ENCODE peak calls at places on chromosome 13, in eight cellular contexts. One of them, this sample, is unnamed.
A peak's percentile ranks its signal among the peaks of the same experiment; 100 is the strongest.

GRCh38 chr13:36673838-36674326 is at the start of gene SERTM1:
- DNase-seq in activated T-cell treated with anti-CD3 and anti-CD28 coated beads, Interleukin-2, amount 50 U/mL, for 1 hour: no peak
- DNase-seq in COR-L47: peak; percentile 56
- DNase-seq in T-cell: no peak
- DNase-seq in T-helper 2 cell: no peak
- DNase-seq in left cardiac atrium: peak; percentile 25
- DNase-seq in astrocyte of the spinal cord: peak; percentile 38
- DNase-seq in stimulated activated CD4-positive, alpha-beta T cell treated with anti-CD3 and anti-CD28 coated beads, Interleukin-1b, Interleukin-23, amount 100 ng/mL, for 24 hours: no peak
- DNase-seq in this sample: peak; percentile 37

GRCh38 chr13:101915333-101915732 is 462.9 kb downstream of the ITGBL1 start:
- DNase-seq in activated T-cell treated with anti-CD3 and anti-CD28 coated beads, Interleukin-2, amount 50 U/mL, for 1 hour: no peak
- DNase-seq in COR-L47: peak; percentile 86
- DNase-seq in T-cell: no peak
- DNase-seq in T-helper 2 cell: no peak
- DNase-seq in left cardiac atrium: no peak
- DNase-seq in astrocyte of the spinal cord: no peak
- DNase-seq in stimulated activated CD4-positive, alpha-beta T cell treated with anti-CD3 and anti-CD28 coated beads, Interleukin-1b, Interleukin-23, amount 100 ng/mL, for 24 hours: no peak
- DNase-seq in this sample: no peak

GRCh38 chr13:36131215-36131930 is at the start of gene DCLK1:
- DNase-seq in activated T-cell treated with anti-CD3 and anti-CD28 coated beads, Interleukin-2, amount 50 U/mL, for 1 hour: no peak
- DNase-seq in COR-L47: peak; percentile 69
- DNase-seq in T-cell: no peak
- DNase-seq in T-helper 2 cell: no peak
- DNase-seq in left cardiac atrium: peak; percentile 77
- DNase-seq in astrocyte of the spinal cord: peak; percentile 66
- DNase-seq in stimulated activated CD4-positive, alpha-beta T cell treated with anti-CD3 and anti-CD28 coated beads, Interleukin-1b, Interleukin-23, amount 100 ng/mL, for 24 hours: no peak
- DNase-seq in this sample: no peak

GRCh38 chr13:92384410-92384809 is 842.2 kb upstream of the GPC6 start:
- DNase-seq in activated T-cell treated with anti-CD3 and anti-CD28 coated beads, Interleukin-2, amount 50 U/mL, for 1 hour: no peak
- DNase-seq in COR-L47: no peak
- DNase-seq in T-cell: no peak
- DNase-seq in T-helper 2 cell: no peak
- DNase-seq in left cardiac atrium: no peak
- DNase-seq in astrocyte of the spinal cord: no peak
- DNase-seq in stimulated activated CD4-positive, alpha-beta T cell treated with anti-CD3 and anti-CD28 coated beads, Interleukin-1b, Interleukin-23, amount 100 ng/mL, for 24 hours: no peak
- DNase-seq in this sample: no peak

GRCh38 chr13:24827799-24828198 is 63.8 kb downstream of the RNF17 start:
- DNase-seq in activated T-cell treated with anti-CD3 and anti-CD28 coated beads, Interleukin-2, amount 50 U/mL, for 1 hour: no peak
- DNase-seq in COR-L47: no peak
- DNase-seq in T-cell: no peak
- DNase-seq in T-helper 2 cell: no peak
- DNase-seq in left cardiac atrium: no peak
- DNase-seq in astrocyte of the spinal cord: no peak
- DNase-seq in stimulated activated CD4-positive, alpha-beta T cell treated with anti-CD3 and anti-CD28 coated beads, Interleukin-1b, Interleukin-23, amount 100 ng/mL, for 24 hours: no peak
- DNase-seq in this sample: no peak

GRCh38 chr13:105510363-105510762 is 1025.1 kb downstream of the EFNB2 start:
- DNase-seq in activated T-cell treated with anti-CD3 and anti-CD28 coated beads, Interleukin-2, amount 50 U/mL, for 1 hour: no peak
- DNase-seq in COR-L47: no peak
- DNase-seq in T-cell: no peak
- DNase-seq in T-helper 2 cell: no peak
- DNase-seq in left cardiac atrium: no peak
- DNase-seq in astrocyte of the spinal cord: no peak
- DNase-seq in stimulated activated CD4-positive, alpha-beta T cell treated with anti-CD3 and anti-CD28 coated beads, Interleukin-1b, Interleukin-23, amount 100 ng/mL, for 24 hours: no peak
- DNase-seq in this sample: no peak

GRCh38 chr13:20939662-20940061 is 37.1 kb upstream of the XPO4 start:
- DNase-seq in activated T-cell treated with anti-CD3 and anti-CD28 coated beads, Interleukin-2, amount 50 U/mL, for 1 hour: no peak
- DNase-seq in COR-L47: no peak
- DNase-seq in T-cell: no peak
- DNase-seq in T-helper 2 cell: no peak
- DNase-seq in left cardiac atrium: peak; percentile 31
- DNase-seq in astrocyte of the spinal cord: no peak
- DNase-seq in stimulated activated CD4-positive, alpha-beta T cell treated with anti-CD3 and anti-CD28 coated beads, Interleukin-1b, Interleukin-23, amount 100 ng/mL, for 24 hours: no peak
- DNase-seq in this sample: no peak

GRCh38 chr13:95146486-95146885 is 154.8 kb downstream of the ABCC4 start:
- DNase-seq in activated T-cell treated with anti-CD3 and anti-CD28 coated beads, Interleukin-2, amount 50 U/mL, for 1 hour: no peak
- DNase-seq in COR-L47: no peak
- DNase-seq in T-cell: no peak
- DNase-seq in T-helper 2 cell: no peak
- DNase-seq in left cardiac atrium: no peak
- DNase-seq in astrocyte of the spinal cord: no peak
- DNase-seq in stimulated activated CD4-positive, alpha-beta T cell treated with anti-CD3 and anti-CD28 coated beads, Interleukin-1b, Interleukin-23, amount 100 ng/mL, for 24 hours: no peak
- DNase-seq in this sample: no peak

GRCh38 chr13:46168341-46168740 is 13.6 kb downstream of the LCP1 start:
- DNase-seq in activated T-cell treated with anti-CD3 and anti-CD28 coated beads, Interleukin-2, amount 50 U/mL, for 1 hour: peak; percentile 44
- DNase-seq in COR-L47: no peak
- DNase-seq in T-cell: peak; percentile 31
- DNase-seq in T-helper 2 cell: peak; percentile 21
- DNase-seq in left cardiac atrium: peak; percentile 12
- DNase-seq in astrocyte of the spinal cord: no peak
- DNase-seq in stimulated activated CD4-positive, alpha-beta T cell treated with anti-CD3 and anti-CD28 coated beads, Interleukin-1b, Interleukin-23, amount 100 ng/mL, for 24 hours: peak; percentile 53
- DNase-seq in this sample: no peak

GRCh38 chr13:113846639-113847318 is 17.1 kb downstream of the GAS6 start:
- DNase-seq in activated T-cell treated with anti-CD3 and anti-CD28 coated beads, Interleukin-2, amount 50 U/mL, for 1 hour: no peak
- DNase-seq in COR-L47: no peak
- DNase-seq in T-cell: peak; percentile 14
- DNase-seq in T-helper 2 cell: no peak
- DNase-seq in left cardiac atrium: peak; percentile 19
- DNase-seq in astrocyte of the spinal cord: no peak
- DNase-seq in stimulated activated CD4-positive, alpha-beta T cell treated with anti-CD3 and anti-CD28 coated beads, Interleukin-1b, Interleukin-23, amount 100 ng/mL, for 24 hours: no peak
- DNase-seq in this sample: no peak

GRCh38 chr13:111184685-111185401 is 69.7 kb downstream of the ARHGEF7 start:
- DNase-seq in activated T-cell treated with anti-CD3 and anti-CD28 coated beads, Interleukin-2, amount 50 U/mL, for 1 hour: peak; percentile 47
- DNase-seq in COR-L47: no peak
- DNase-seq in T-cell: peak; percentile 60
- DNase-seq in T-helper 2 cell: no peak
- DNase-seq in left cardiac atrium: no peak
- DNase-seq in astrocyte of the spinal cord: no peak
- DNase-seq in stimulated activated CD4-positive, alpha-beta T cell treated with anti-CD3 and anti-CD28 coated beads, Interleukin-1b, Interleukin-23, amount 100 ng/mL, for 24 hours: no peak
- DNase-seq in this sample: no peak

GRCh38 chr13:44052843-44053607 is 173.3 kb downstream of the LACC1 start:
- DNase-seq in activated T-cell treated with anti-CD3 and anti-CD28 coated beads, Interleukin-2, amount 50 U/mL, for 1 hour: no peak
- DNase-seq in COR-L47: no peak
- DNase-seq in T-cell: no peak
- DNase-seq in T-helper 2 cell: no peak
- DNase-seq in left cardiac atrium: no peak
- DNase-seq in astrocyte of the spinal cord: peak; percentile 38
- DNase-seq in stimulated activated CD4-positive, alpha-beta T cell treated with anti-CD3 and anti-CD28 coated beads, Interleukin-1b, Interleukin-23, amount 100 ng/mL, for 24 hours: no peak
- DNase-seq in this sample: no peak

GRCh38 chr13:40667622-40667978 is 1.2 kb upstream of the FOXO1 start:
- DNase-seq in activated T-cell treated with anti-CD3 and anti-CD28 coated beads, Interleukin-2, amount 50 U/mL, for 1 hour: no peak
- DNase-seq in COR-L47: no peak
- DNase-seq in T-cell: no peak
- DNase-seq in T-helper 2 cell: no peak
- DNase-seq in left cardiac atrium: peak; percentile 39
- DNase-seq in astrocyte of the spinal cord: no peak
- DNase-seq in stimulated activated CD4-positive, alpha-beta T cell treated with anti-CD3 and anti-CD28 coated beads, Interleukin-1b, Interleukin-23, amount 100 ng/mL, for 24 hours: no peak
- DNase-seq in this sample: no peak

GRCh38 chr13:107138987-107139386 is 571.0 kb upstream of the ARGLU1 start:
- DNase-seq in activated T-cell treated with anti-CD3 and anti-CD28 coated beads, Interleukin-2, amount 50 U/mL, for 1 hour: no peak
- DNase-seq in COR-L47: no peak
- DNase-seq in T-cell: no peak
- DNase-seq in T-helper 2 cell: no peak
- DNase-seq in left cardiac atrium: no peak
- DNase-seq in astrocyte of the spinal cord: no peak
- DNase-seq in stimulated activated CD4-positive, alpha-beta T cell treated with anti-CD3 and anti-CD28 coated beads, Interleukin-1b, Interleukin-23, amount 100 ng/mL, for 24 hours: no peak
- DNase-seq in this sample: no peak

GRCh38 chr13:32622827-32623226 is 36.6 kb downstream of the PDS5B start:
- DNase-seq in activated T-cell treated with anti-CD3 and anti-CD28 coated beads, Interleukin-2, amount 50 U/mL, for 1 hour: no peak
- DNase-seq in COR-L47: no peak
- DNase-seq in T-cell: no peak
- DNase-seq in T-helper 2 cell: no peak
- DNase-seq in left cardiac atrium: no peak
- DNase-seq in astrocyte of the spinal cord: no peak
- DNase-seq in stimulated activated CD4-positive, alpha-beta T cell treated with anti-CD3 and anti-CD28 coated beads, Interleukin-1b, Interleukin-23, amount 100 ng/mL, for 24 hours: no peak
- DNase-seq in this sample: no peak

GRCh38 chr13:46679369-46680180 is 117.4 kb downstream of the ESD start:
- DNase-seq in activated T-cell treated with anti-CD3 and anti-CD28 coated beads, Interleukin-2, amount 50 U/mL, for 1 hour: peak; percentile 25
- DNase-seq in COR-L47: peak; percentile 38
- DNase-seq in T-cell: peak; percentile 65
- DNase-seq in T-helper 2 cell: no peak
- DNase-seq in left cardiac atrium: no peak
- DNase-seq in astrocyte of the spinal cord: peak; percentile 58
- DNase-seq in stimulated activated CD4-positive, alpha-beta T cell treated with anti-CD3 and anti-CD28 coated beads, Interleukin-1b, Interleukin-23, amount 100 ng/mL, for 24 hours: no peak
- DNase-seq in this sample: no peak

GRCh38 chr13:49066856-49067255 is 91.1 kb downstream of the FNDC3A start:
- DNase-seq in activated T-cell treated with anti-CD3 and anti-CD28 coated beads, Interleukin-2, amount 50 U/mL, for 1 hour: no peak
- DNase-seq in COR-L47: no peak
- DNase-seq in T-cell: no peak
- DNase-seq in T-helper 2 cell: no peak
- DNase-seq in left cardiac atrium: no peak
- DNase-seq in astrocyte of the spinal cord: no peak
- DNase-seq in stimulated activated CD4-positive, alpha-beta T cell treated with anti-CD3 and anti-CD28 coated beads, Interleukin-1b, Interleukin-23, amount 100 ng/mL, for 24 hours: no peak
- DNase-seq in this sample: no peak

GRCh38 chr13:98405690-98406344 is 171.1 kb downstream of the STK24 start:
- DNase-seq in activated T-cell treated with anti-CD3 and anti-CD28 coated beads, Interleukin-2, amount 50 U/mL, for 1 hour: no peak
- DNase-seq in COR-L47: peak; percentile 80
- DNase-seq in T-cell: no peak
- DNase-seq in T-helper 2 cell: no peak
- DNase-seq in left cardiac atrium: no peak
- DNase-seq in astrocyte of the spinal cord: no peak
- DNase-seq in stimulated activated CD4-positive, alpha-beta T cell treated with anti-CD3 and anti-CD28 coated beads, Interleukin-1b, Interleukin-23, amount 100 ng/mL, for 24 hours: no peak
- DNase-seq in this sample: no peak

GRCh38 chr13:38872693-38873092 is 117.9 kb downstream of the STOML3 start:
- DNase-seq in activated T-cell treated with anti-CD3 and anti-CD28 coated beads, Interleukin-2, amount 50 U/mL, for 1 hour: peak; percentile 24
- DNase-seq in COR-L47: peak; percentile 67
- DNase-seq in T-cell: peak; percentile 5
- DNase-seq in T-helper 2 cell: no peak
- DNase-seq in left cardiac atrium: peak; percentile 23
- DNase-seq in astrocyte of the spinal cord: peak; percentile 64
- DNase-seq in stimulated activated CD4-positive, alpha-beta T cell treated with anti-CD3 and anti-CD28 coated beads, Interleukin-1b, Interleukin-23, amount 100 ng/mL, for 24 hours: peak; percentile 12
- DNase-seq in this sample: peak; percentile 29

GRCh38 chr13:110250258-110250891 is 56.6 kb downstream of the COL4A1 start:
- DNase-seq in activated T-cell treated with anti-CD3 and anti-CD28 coated beads, Interleukin-2, amount 50 U/mL, for 1 hour: no peak
- DNase-seq in COR-L47: no peak
- DNase-seq in T-cell: no peak
- DNase-seq in T-helper 2 cell: no peak
- DNase-seq in left cardiac atrium: peak; percentile 75
- DNase-seq in astrocyte of the spinal cord: peak; percentile 77
- DNase-seq in stimulated activated CD4-positive, alpha-beta T cell treated with anti-CD3 and anti-CD28 coated beads, Interleukin-1b, Interleukin-23, amount 100 ng/mL, for 24 hours: no peak
- DNase-seq in this sample: no peak

GRCh38 chr13:78764665-78765064 is 105.7 kb upstream of the OBI1 start:
- DNase-seq in activated T-cell treated with anti-CD3 and anti-CD28 coated beads, Interleukin-2, amount 50 U/mL, for 1 hour: no peak
- DNase-seq in COR-L47: no peak
- DNase-seq in T-cell: no peak
- DNase-seq in T-helper 2 cell: no peak
- DNase-seq in left cardiac atrium: no peak
- DNase-seq in astrocyte of the spinal cord: no peak
- DNase-seq in stimulated activated CD4-positive, alpha-beta T cell treated with anti-CD3 and anti-CD28 coated beads, Interleukin-1b, Interleukin-23, amount 100 ng/mL, for 24 hours: no peak
- DNase-seq in this sample: no peak

GRCh38 chr13:51230473-51231105 is 8.4 kb downstream of the FAM124A start:
- DNase-seq in activated T-cell treated with anti-CD3 and anti-CD28 coated beads, Interleukin-2, amount 50 U/mL, for 1 hour: no peak
- DNase-seq in COR-L47: no peak
- DNase-seq in T-cell: no peak
- DNase-seq in T-helper 2 cell: no peak
- DNase-seq in left cardiac atrium: peak; percentile 78
- DNase-seq in astrocyte of the spinal cord: peak; percentile 51
- DNase-seq in stimulated activated CD4-positive, alpha-beta T cell treated with anti-CD3 and anti-CD28 coated beads, Interleukin-1b, Interleukin-23, amount 100 ng/mL, for 24 hours: no peak
- DNase-seq in this sample: no peak

GRCh38 chr13:96068729-96069128 is 15.5 kb upstream of the UGGT2 start:
- DNase-seq in activated T-cell treated with anti-CD3 and anti-CD28 coated beads, Interleukin-2, amount 50 U/mL, for 1 hour: no peak
- DNase-seq in COR-L47: no peak
- DNase-seq in T-cell: no peak
- DNase-seq in T-helper 2 cell: no peak
- DNase-seq in left cardiac atrium: no peak
- DNase-seq in astrocyte of the spinal cord: no peak
- DNase-seq in stimulated activated CD4-positive, alpha-beta T cell treated with anti-CD3 and anti-CD28 coated beads, Interleukin-1b, Interleukin-23, amount 100 ng/mL, for 24 hours: no peak
- DNase-seq in this sample: no peak

GRCh38 chr13:27372896-27373295 is 51.5 kb upstream of the GTF3A start:
- DNase-seq in activated T-cell treated with anti-CD3 and anti-CD28 coated beads, Interleukin-2, amount 50 U/mL, for 1 hour: no peak
- DNase-seq in COR-L47: peak; percentile 87
- DNase-seq in T-cell: no peak
- DNase-seq in T-helper 2 cell: no peak
- DNase-seq in left cardiac atrium: no peak
- DNase-seq in astrocyte of the spinal cord: no peak
- DNase-seq in stimulated activated CD4-positive, alpha-beta T cell treated with anti-CD3 and anti-CD28 coated beads, Interleukin-1b, Interleukin-23, amount 100 ng/mL, for 24 hours: no peak
- DNase-seq in this sample: no peak

GRCh38 chr13:98843482-98843877 is 91.0 kb upstream of the SLC15A1 start:
- DNase-seq in activated T-cell treated with anti-CD3 and anti-CD28 coated beads, Interleukin-2, amount 50 U/mL, for 1 hour: no peak
- DNase-seq in COR-L47: no peak
- DNase-seq in T-cell: no peak
- DNase-seq in T-helper 2 cell: no peak
- DNase-seq in left cardiac atrium: no peak
- DNase-seq in astrocyte of the spinal cord: no peak
- DNase-seq in stimulated activated CD4-positive, alpha-beta T cell treated with anti-CD3 and anti-CD28 coated beads, Interleukin-1b, Interleukin-23, amount 100 ng/mL, for 24 hours: no peak
- DNase-seq in this sample: no peak

GRCh38 chr13:110415669-110416068 is 108.6 kb downstream of the COL4A2 start:
- DNase-seq in activated T-cell treated with anti-CD3 and anti-CD28 coated beads, Interleukin-2, amount 50 U/mL, for 1 hour: no peak
- DNase-seq in COR-L47: peak; percentile 62
- DNase-seq in T-cell: no peak
- DNase-seq in T-helper 2 cell: no peak
- DNase-seq in left cardiac atrium: no peak
- DNase-seq in astrocyte of the spinal cord: no peak
- DNase-seq in stimulated activated CD4-positive, alpha-beta T cell treated with anti-CD3 and anti-CD28 coated beads, Interleukin-1b, Interleukin-23, amount 100 ng/mL, for 24 hours: no peak
- DNase-seq in this sample: no peak

GRCh38 chr13:43414111-43414510 is 372.7 kb downstream of the ENOX1 start:
- DNase-seq in activated T-cell treated with anti-CD3 and anti-CD28 coated beads, Interleukin-2, amount 50 U/mL, for 1 hour: no peak
- DNase-seq in COR-L47: no peak
- DNase-seq in T-cell: no peak
- DNase-seq in T-helper 2 cell: no peak
- DNase-seq in left cardiac atrium: no peak
- DNase-seq in astrocyte of the spinal cord: no peak
- DNase-seq in stimulated activated CD4-positive, alpha-beta T cell treated with anti-CD3 and anti-CD28 coated beads, Interleukin-1b, Interleukin-23, amount 100 ng/mL, for 24 hours: no peak
- DNase-seq in this sample: no peak

GRCh38 chr13:53368948-53369347 is 340.3 kb downstream of the OLFM4 start:
- DNase-seq in activated T-cell treated with anti-CD3 and anti-CD28 coated beads, Interleukin-2, amount 50 U/mL, for 1 hour: no peak
- DNase-seq in COR-L47: peak; percentile 40
- DNase-seq in T-cell: no peak
- DNase-seq in T-helper 2 cell: no peak
- DNase-seq in left cardiac atrium: no peak
- DNase-seq in astrocyte of the spinal cord: no peak
- DNase-seq in stimulated activated CD4-positive, alpha-beta T cell treated with anti-CD3 and anti-CD28 coated beads, Interleukin-1b, Interleukin-23, amount 100 ng/mL, for 24 hours: no peak
- DNase-seq in this sample: no peak

GRCh38 chr13:106306748-106307277 is 228.6 kb downstream of the EFNB2 start:
- DNase-seq in activated T-cell treated with anti-CD3 and anti-CD28 coated beads, Interleukin-2, amount 50 U/mL, for 1 hour: no peak
- DNase-seq in COR-L47: no peak
- DNase-seq in T-cell: no peak
- DNase-seq in T-helper 2 cell: no peak
- DNase-seq in left cardiac atrium: no peak
- DNase-seq in astrocyte of the spinal cord: no peak
- DNase-seq in stimulated activated CD4-positive, alpha-beta T cell treated with anti-CD3 and anti-CD28 coated beads, Interleukin-1b, Interleukin-23, amount 100 ng/mL, for 24 hours: no peak
- DNase-seq in this sample: no peak

GRCh38 chr13:49220856-49221614 is 897 bp downstream of the MLNR start:
- DNase-seq in activated T-cell treated with anti-CD3 and anti-CD28 coated beads, Interleukin-2, amount 50 U/mL, for 1 hour: peak; percentile 24
- DNase-seq in COR-L47: no peak
- DNase-seq in T-cell: no peak
- DNase-seq in T-helper 2 cell: no peak
- DNase-seq in left cardiac atrium: peak; percentile 33
- DNase-seq in astrocyte of the spinal cord: no peak
- DNase-seq in stimulated activated CD4-positive, alpha-beta T cell treated with anti-CD3 and anti-CD28 coated beads, Interleukin-1b, Interleukin-23, amount 100 ng/mL, for 24 hours: no peak
- DNase-seq in this sample: no peak

This sample was measured in iPS DF 6.9.